ENCODE peak calls at places on chromosomes 3 and 15, in seven cellular contexts. One of them, this sample, is unnamed.
A peak's percentile ranks its signal among the peaks of the same experiment; 100 is the strongest.

GRCh38 chr3:127970966-127971592 is 56.0 kb downstream of the KBTBD12 start:
- DNase-seq in progenitor cell of endocrine pancreas: no peak
- DNase-seq in iPS-NIHi11: peak; percentile 55
- DNase-seq in CD4-positive, alpha-beta T cell: no peak
- DNase-seq in PC-3: peak; percentile 66
- DNase-seq in activated CD4-positive, alpha-beta T cell treated with anti-CD3 and anti-CD28 coated beads, Interleukin-2, amount 10 ng/mL, durations not matched to agents 7 days and 5 days: peak; percentile 25
- DNase-seq in Karpas-422: peak; percentile 76
- DNase-seq in this sample: peak; percentile 56

GRCh38 chr15:62950455-62950854 is 92.1 kb upstream of the TPM1 start:
- DNase-seq in CD4-positive, alpha-beta T cell: no peak
- DNase-seq in progenitor cell of endocrine pancreas: no peak
- DNase-seq in Karpas-422: no peak
- DNase-seq in PC-3: no peak
- DNase-seq in activated CD4-positive, alpha-beta T cell treated with anti-CD3 and anti-CD28 coated beads, Interleukin-2, amount 10 ng/mL, durations not matched to agents 7 days and 5 days: no peak
- DNase-seq in iPS-NIHi11: no peak
- DNase-seq in this sample: no peak

GRCh38 chr3:114221165-114221880 is 16.1 kb downstream of the ZNF80 start:
- DNase-seq in iPS-NIHi11: no peak
- DNase-seq in PC-3: no peak
- DNase-seq in Karpas-422: no peak
- DNase-seq in activated CD4-positive, alpha-beta T cell treated with anti-CD3 and anti-CD28 coated beads, Interleukin-2, amount 10 ng/mL, durations not matched to agents 7 days and 5 days: peak; percentile 47
- DNase-seq in progenitor cell of endocrine pancreas: no peak
- DNase-seq in CD4-positive, alpha-beta T cell: peak; percentile 22
- DNase-seq in this sample: no peak

GRCh38 chr3:105417538-105418289 is 51.0 kb downstream of the ALCAM start:
- DNase-seq in progenitor cell of endocrine pancreas: no peak
- DNase-seq in CD4-positive, alpha-beta T cell: no peak
- DNase-seq in iPS-NIHi11: no peak
- DNase-seq in Karpas-422: no peak
- DNase-seq in activated CD4-positive, alpha-beta T cell treated with anti-CD3 and anti-CD28 coated beads, Interleukin-2, amount 10 ng/mL, durations not matched to agents 7 days and 5 days: no peak
- DNase-seq in PC-3: peak; percentile 52
- DNase-seq in this sample: no peak

GRCh38 chr3:81485444-81485865 is 276.0 kb downstream of the GBE1 start:
- DNase-seq in Karpas-422: peak; percentile 51
- DNase-seq in CD4-positive, alpha-beta T cell: no peak
- DNase-seq in iPS-NIHi11: no peak
- DNase-seq in PC-3: peak; percentile 73
- DNase-seq in activated CD4-positive, alpha-beta T cell treated with anti-CD3 and anti-CD28 coated beads, Interleukin-2, amount 10 ng/mL, durations not matched to agents 7 days and 5 days: no peak
- DNase-seq in progenitor cell of endocrine pancreas: no peak
- DNase-seq in this sample: no peak

GRCh38 chr3:15563190-15563589 is 38.2 kb downstream of the HACL1 start:
- DNase-seq in Karpas-422: no peak
- DNase-seq in PC-3: no peak
- DNase-seq in CD4-positive, alpha-beta T cell: no peak
- DNase-seq in activated CD4-positive, alpha-beta T cell treated with anti-CD3 and anti-CD28 coated beads, Interleukin-2, amount 10 ng/mL, durations not matched to agents 7 days and 5 days: no peak
- DNase-seq in iPS-NIHi11: no peak
- DNase-seq in progenitor cell of endocrine pancreas: no peak
- DNase-seq in this sample: no peak

GRCh38 chr15:87850916-87851315 is 405.6 kb downstream of the NTRK3 start:
- DNase-seq in progenitor cell of endocrine pancreas: no peak
- DNase-seq in iPS-NIHi11: no peak
- DNase-seq in activated CD4-positive, alpha-beta T cell treated with anti-CD3 and anti-CD28 coated beads, Interleukin-2, amount 10 ng/mL, durations not matched to agents 7 days and 5 days: no peak
- DNase-seq in CD4-positive, alpha-beta T cell: no peak
- DNase-seq in Karpas-422: no peak
- DNase-seq in PC-3: no peak
- DNase-seq in this sample: no peak

GRCh38 chr15:83158393-83158792 is 49.2 kb downstream of the HDGFL3 start:
- DNase-seq in Karpas-422: no peak
- DNase-seq in iPS-NIHi11: no peak
- DNase-seq in activated CD4-positive, alpha-beta T cell treated with anti-CD3 and anti-CD28 coated beads, Interleukin-2, amount 10 ng/mL, durations not matched to agents 7 days and 5 days: no peak
- DNase-seq in CD4-positive, alpha-beta T cell: no peak
- DNase-seq in progenitor cell of endocrine pancreas: no peak
- DNase-seq in PC-3: peak; percentile 69
- DNase-seq in this sample: no peak

GRCh38 chr3:185688808-185689207 is 102.7 kb downstream of the SENP2 start:
- DNase-seq in CD4-positive, alpha-beta T cell: no peak
- DNase-seq in Karpas-422: no peak
- DNase-seq in iPS-NIHi11: no peak
- DNase-seq in progenitor cell of endocrine pancreas: no peak
- DNase-seq in activated CD4-positive, alpha-beta T cell treated with anti-CD3 and anti-CD28 coated beads, Interleukin-2, amount 10 ng/mL, durations not matched to agents 7 days and 5 days: no peak
- DNase-seq in PC-3: peak; percentile 99
- DNase-seq in this sample: peak; percentile 99

GRCh38 chr3:197490659-197491058 is 65.1 kb downstream of the BDH1 start:
- DNase-seq in iPS-NIHi11: no peak
- DNase-seq in CD4-positive, alpha-beta T cell: no peak
- DNase-seq in progenitor cell of endocrine pancreas: no peak
- DNase-seq in Karpas-422: no peak
- DNase-seq in PC-3: no peak
- DNase-seq in activated CD4-positive, alpha-beta T cell treated with anti-CD3 and anti-CD28 coated beads, Interleukin-2, amount 10 ng/mL, durations not matched to agents 7 days and 5 days: no peak
- DNase-seq in this sample: no peak

GRCh38 chr3:95151590-95151989 is 1088.7 kb downstream of the NSUN3 start:
- DNase-seq in iPS-NIHi11: peak; percentile 11
- DNase-seq in CD4-positive, alpha-beta T cell: no peak
- DNase-seq in progenitor cell of endocrine pancreas: no peak
- DNase-seq in activated CD4-positive, alpha-beta T cell treated with anti-CD3 and anti-CD28 coated beads, Interleukin-2, amount 10 ng/mL, durations not matched to agents 7 days and 5 days: no peak
- DNase-seq in Karpas-422: no peak
- DNase-seq in PC-3: no peak
- DNase-seq in this sample: no peak

GRCh38 chr15:67753901-67754300 is 71.4 kb upstream of the SKOR1 start:
- DNase-seq in iPS-NIHi11: no peak
- DNase-seq in CD4-positive, alpha-beta T cell: no peak
- DNase-seq in progenitor cell of endocrine pancreas: no peak
- DNase-seq in activated CD4-positive, alpha-beta T cell treated with anti-CD3 and anti-CD28 coated beads, Interleukin-2, amount 10 ng/mL, durations not matched to agents 7 days and 5 days: no peak
- DNase-seq in Karpas-422: no peak
- DNase-seq in PC-3: no peak
- DNase-seq in this sample: no peak

GRCh38 chr3:143928541-143929255 is 42.9 kb upstream of the DIPK2A start:
- DNase-seq in PC-3: no peak
- DNase-seq in CD4-positive, alpha-beta T cell: no peak
- DNase-seq in iPS-NIHi11: no peak
- DNase-seq in activated CD4-positive, alpha-beta T cell treated with anti-CD3 and anti-CD28 coated beads, Interleukin-2, amount 10 ng/mL, durations not matched to agents 7 days and 5 days: no peak
- DNase-seq in progenitor cell of endocrine pancreas: no peak
- DNase-seq in Karpas-422: no peak
- DNase-seq in this sample: no peak

GRCh38 chr3:183252973-183253363 is at the start of gene B3GNT5:
- DNase-seq in CD4-positive, alpha-beta T cell: no peak
- DNase-seq in progenitor cell of endocrine pancreas: peak; percentile 35
- DNase-seq in activated CD4-positive, alpha-beta T cell treated with anti-CD3 and anti-CD28 coated beads, Interleukin-2, amount 10 ng/mL, durations not matched to agents 7 days and 5 days: peak; percentile 30
- DNase-seq in iPS-NIHi11: peak; percentile 57
- DNase-seq in Karpas-422: no peak
- DNase-seq in PC-3: peak; percentile 75
- DNase-seq in this sample: peak; percentile 85

GRCh38 chr3:39419697-39420293 is 13.3 kb downstream of the RPSA start:
- DNase-seq in iPS-NIHi11: no peak
- DNase-seq in progenitor cell of endocrine pancreas: no peak
- DNase-seq in Karpas-422: no peak
- DNase-seq in PC-3: no peak
- DNase-seq in activated CD4-positive, alpha-beta T cell treated with anti-CD3 and anti-CD28 coated beads, Interleukin-2, amount 10 ng/mL, durations not matched to agents 7 days and 5 days: no peak
- DNase-seq in CD4-positive, alpha-beta T cell: no peak
- DNase-seq in this sample: no peak

GRCh38 chr3:154090116-154090420 is 31.1 kb upstream of the ARHGEF26 start:
- DNase-seq in activated CD4-positive, alpha-beta T cell treated with anti-CD3 and anti-CD28 coated beads, Interleukin-2, amount 10 ng/mL, durations not matched to agents 7 days and 5 days: no peak
- DNase-seq in Karpas-422: no peak
- DNase-seq in PC-3: peak; percentile 8
- DNase-seq in progenitor cell of endocrine pancreas: no peak
- DNase-seq in CD4-positive, alpha-beta T cell: no peak
- DNase-seq in iPS-NIHi11: no peak
- DNase-seq in this sample: peak; percentile 58

GRCh38 chr3:136151219-136151618 is 44.9 kb downstream of the MSL2 start:
- DNase-seq in iPS-NIHi11: no peak
- DNase-seq in CD4-positive, alpha-beta T cell: no peak
- DNase-seq in Karpas-422: no peak
- DNase-seq in PC-3: no peak
- DNase-seq in progenitor cell of endocrine pancreas: no peak
- DNase-seq in activated CD4-positive, alpha-beta T cell treated with anti-CD3 and anti-CD28 coated beads, Interleukin-2, amount 10 ng/mL, durations not matched to agents 7 days and 5 days: no peak
- DNase-seq in this sample: no peak

GRCh38 chr3:101133638-101134037 is 140.4 kb upstream of the ABI3BP start:
- DNase-seq in progenitor cell of endocrine pancreas: no peak
- DNase-seq in iPS-NIHi11: no peak
- DNase-seq in activated CD4-positive, alpha-beta T cell treated with anti-CD3 and anti-CD28 coated beads, Interleukin-2, amount 10 ng/mL, durations not matched to agents 7 days and 5 days: peak; percentile 8
- DNase-seq in PC-3: no peak
- DNase-seq in Karpas-422: no peak
- DNase-seq in CD4-positive, alpha-beta T cell: no peak
- DNase-seq in this sample: no peak

GRCh38 chr3:125052671-125053303 is 3.0 kb downstream of the HEG1 start:
- DNase-seq in iPS-NIHi11: no peak
- DNase-seq in progenitor cell of endocrine pancreas: no peak
- DNase-seq in Karpas-422: no peak
- DNase-seq in activated CD4-positive, alpha-beta T cell treated with anti-CD3 and anti-CD28 coated beads, Interleukin-2, amount 10 ng/mL, durations not matched to agents 7 days and 5 days: no peak
- DNase-seq in PC-3: peak; percentile 66
- DNase-seq in CD4-positive, alpha-beta T cell: no peak
- DNase-seq in this sample: no peak

GRCh38 chr15:77295446-77295845 is 124.5 kb downstream of the PEAK1 start:
- DNase-seq in CD4-positive, alpha-beta T cell: no peak
- DNase-seq in progenitor cell of endocrine pancreas: no peak
- DNase-seq in PC-3: no peak
- DNase-seq in iPS-NIHi11: no peak
- DNase-seq in Karpas-422: no peak
- DNase-seq in activated CD4-positive, alpha-beta T cell treated with anti-CD3 and anti-CD28 coated beads, Interleukin-2, amount 10 ng/mL, durations not matched to agents 7 days and 5 days: no peak
- DNase-seq in this sample: no peak

GRCh38 chr3:46453526-46454208 is 11.0 kb downstream of the LTF start:
- DNase-seq in PC-3: no peak
- DNase-seq in CD4-positive, alpha-beta T cell: no peak
- DNase-seq in progenitor cell of endocrine pancreas: no peak
- DNase-seq in Karpas-422: no peak
- DNase-seq in iPS-NIHi11: no peak
- DNase-seq in activated CD4-positive, alpha-beta T cell treated with anti-CD3 and anti-CD28 coated beads, Interleukin-2, amount 10 ng/mL, durations not matched to agents 7 days and 5 days: no peak
- DNase-seq in this sample: no peak

GRCh38 chr15:60009124-60009523 is 5.0 kb downstream of the FOXB1 start:
- DNase-seq in PC-3: peak; percentile 37
- DNase-seq in CD4-positive, alpha-beta T cell: no peak
- DNase-seq in activated CD4-positive, alpha-beta T cell treated with anti-CD3 and anti-CD28 coated beads, Interleukin-2, amount 10 ng/mL, durations not matched to agents 7 days and 5 days: no peak
- DNase-seq in iPS-NIHi11: no peak
- DNase-seq in progenitor cell of endocrine pancreas: no peak
- DNase-seq in Karpas-422: no peak
- DNase-seq in this sample: no peak

GRCh38 chr3:38980972-38981371 is 70.8 kb downstream of the SCN11A start:
- DNase-seq in Karpas-422: no peak
- DNase-seq in PC-3: no peak
- DNase-seq in CD4-positive, alpha-beta T cell: no peak
- DNase-seq in progenitor cell of endocrine pancreas: no peak
- DNase-seq in activated CD4-positive, alpha-beta T cell treated with anti-CD3 and anti-CD28 coated beads, Interleukin-2, amount 10 ng/mL, durations not matched to agents 7 days and 5 days: no peak
- DNase-seq in iPS-NIHi11: no peak
- DNase-seq in this sample: no peak

GRCh38 chr3:119497824-119498187 is 541 bp upstream of the TIMMDC1 start:
- DNase-seq in PC-3: peak; percentile 38
- DNase-seq in Karpas-422: peak; percentile 61
- DNase-seq in CD4-positive, alpha-beta T cell: no peak
- DNase-seq in activated CD4-positive, alpha-beta T cell treated with anti-CD3 and anti-CD28 coated beads, Interleukin-2, amount 10 ng/mL, durations not matched to agents 7 days and 5 days: peak; percentile 10
- DNase-seq in iPS-NIHi11: peak; percentile 16
- DNase-seq in progenitor cell of endocrine pancreas: no peak
- DNase-seq in this sample: peak; percentile 32

GRCh38 chr3:132180337-132180791 is 136.8 kb upstream of the ACP3 start:
- DNase-seq in iPS-NIHi11: peak; percentile 64
- DNase-seq in Karpas-422: peak; percentile 83
- DNase-seq in CD4-positive, alpha-beta T cell: no peak
- DNase-seq in progenitor cell of endocrine pancreas: no peak
- DNase-seq in activated CD4-positive, alpha-beta T cell treated with anti-CD3 and anti-CD28 coated beads, Interleukin-2, amount 10 ng/mL, durations not matched to agents 7 days and 5 days: peak; percentile 9
- DNase-seq in PC-3: peak; percentile 89
- DNase-seq in this sample: peak; percentile 45

GRCh38 chr3:39140341-39140971 is 12.9 kb downstream of the CSRNP1 start:
- DNase-seq in activated CD4-positive, alpha-beta T cell treated with anti-CD3 and anti-CD28 coated beads, Interleukin-2, amount 10 ng/mL, durations not matched to agents 7 days and 5 days: no peak
- DNase-seq in iPS-NIHi11: no peak
- DNase-seq in CD4-positive, alpha-beta T cell: no peak
- DNase-seq in PC-3: peak; percentile 28
- DNase-seq in progenitor cell of endocrine pancreas: no peak
- DNase-seq in Karpas-422: no peak
- DNase-seq in this sample: no peak

GRCh38 chr15:68553594-68553993 is 25.2 kb upstream of the CORO2B start:
- DNase-seq in PC-3: no peak
- DNase-seq in Karpas-422: no peak
- DNase-seq in iPS-NIHi11: no peak
- DNase-seq in CD4-positive, alpha-beta T cell: no peak
- DNase-seq in progenitor cell of endocrine pancreas: no peak
- DNase-seq in activated CD4-positive, alpha-beta T cell treated with anti-CD3 and anti-CD28 coated beads, Interleukin-2, amount 10 ng/mL, durations not matched to agents 7 days and 5 days: no peak
- DNase-seq in this sample: no peak

GRCh38 chr3:183502782-183503181 is 52.7 kb downstream of the KLHL6 start:
- DNase-seq in progenitor cell of endocrine pancreas: no peak
- DNase-seq in iPS-NIHi11: no peak
- DNase-seq in PC-3: peak; percentile 52
- DNase-seq in Karpas-422: no peak
- DNase-seq in activated CD4-positive, alpha-beta T cell treated with anti-CD3 and anti-CD28 coated beads, Interleukin-2, amount 10 ng/mL, durations not matched to agents 7 days and 5 days: no peak
- DNase-seq in CD4-positive, alpha-beta T cell: no peak
- DNase-seq in this sample: no peak

GRCh38 chr3:59438492-59438891 is 388.7 kb upstream of the CFAP20DC start:
- DNase-seq in PC-3: no peak
- DNase-seq in iPS-NIHi11: no peak
- DNase-seq in progenitor cell of endocrine pancreas: no peak
- DNase-seq in CD4-positive, alpha-beta T cell: no peak
- DNase-seq in Karpas-422: no peak
- DNase-seq in activated CD4-positive, alpha-beta T cell treated with anti-CD3 and anti-CD28 coated beads, Interleukin-2, amount 10 ng/mL, durations not matched to agents 7 days and 5 days: no peak
- DNase-seq in this sample: no peak

GRCh38 chr3:45896956-45897355 is 10.6 kb downstream of the CCR9 start:
- DNase-seq in PC-3: peak; percentile 38
- DNase-seq in CD4-positive, alpha-beta T cell: no peak
- DNase-seq in progenitor cell of endocrine pancreas: no peak
- DNase-seq in iPS-NIHi11: no peak
- DNase-seq in Karpas-422: no peak
- DNase-seq in activated CD4-positive, alpha-beta T cell treated with anti-CD3 and anti-CD28 coated beads, Interleukin-2, amount 10 ng/mL, durations not matched to agents 7 days and 5 days: no peak
- DNase-seq in this sample: no peak

GRCh38 chr3:11159421-11159904 is 5.2 kb downstream of the HRH1 start:
- DNase-seq in CD4-positive, alpha-beta T cell: no peak
- DNase-seq in activated CD4-positive, alpha-beta T cell treated with anti-CD3 and anti-CD28 coated beads, Interleukin-2, amount 10 ng/mL, durations not matched to agents 7 days and 5 days: no peak
- DNase-seq in iPS-NIHi11: no peak
- DNase-seq in progenitor cell of endocrine pancreas: no peak
- DNase-seq in Karpas-422: no peak
- DNase-seq in PC-3: peak; percentile 37
- DNase-seq in this sample: no peak

GRCh38 chr3:134677196-134677986 is 26.6 kb upstream of the KY start:
- DNase-seq in Karpas-422: peak; percentile 81
- DNase-seq in PC-3: peak; percentile 14
- DNase-seq in progenitor cell of endocrine pancreas: no peak
- DNase-seq in activated CD4-positive, alpha-beta T cell treated with anti-CD3 and anti-CD28 coated beads, Interleukin-2, amount 10 ng/mL, durations not matched to agents 7 days and 5 days: peak; percentile 8
- DNase-seq in CD4-positive, alpha-beta T cell: no peak
- DNase-seq in iPS-NIHi11: peak; percentile 82
- DNase-seq in this sample: peak; percentile 7

GRCh38 chr3:170539886-170540285 is 46.0 kb downstream of the SLC7A14 start:
- DNase-seq in Karpas-422: no peak
- DNase-seq in activated CD4-positive, alpha-beta T cell treated with anti-CD3 and anti-CD28 coated beads, Interleukin-2, amount 10 ng/mL, durations not matched to agents 7 days and 5 days: no peak
- DNase-seq in CD4-positive, alpha-beta T cell: no peak
- DNase-seq in PC-3: peak; percentile 15
- DNase-seq in progenitor cell of endocrine pancreas: no peak
- DNase-seq in iPS-NIHi11: no peak
- DNase-seq in this sample: no peak

This sample was measured in PC-9.